ENCODE peak calls at places on chromosome 2, in seven cellular contexts. One of them, this sample, is unnamed. For H3K4me1, the result is how much of the 10 kb centered on the place peaks cover.

GRCh38 chr2:25825238-25825637 is 53.0 kb downstream of the ASXL2 start:
- DNase-seq in heart left ventricle: no peak
- DNase-seq in K562: no peak
- DNase-seq in body of pancreas: no peak
- DNase-seq in prostate gland: no peak
- DNase-seq in stomach: no peak
- DNase-seq in HCT116: no peak
- DNase-seq in this sample: no peak

GRCh38 chr2:136248242-136248641 is 130.3 kb upstream of the CXCR4 start:
- DNase-seq in K562: no peak
- DNase-seq in HCT116: peak
- DNase-seq in stomach: no peak
- DNase-seq in body of pancreas: no peak
- DNase-seq in heart left ventricle: peak
- DNase-seq in prostate gland: no peak
- DNase-seq in this sample: no peak

GRCh38 chr2:37641582-37642111 is 29.8 kb downstream of the CDC42EP3 start:
- DNase-seq in K562: no peak
- DNase-seq in HCT116: no peak
- DNase-seq in heart left ventricle: no peak
- DNase-seq in body of pancreas: no peak
- DNase-seq in prostate gland: no peak
- DNase-seq in stomach: no peak
- DNase-seq in this sample: peak

GRCh38 chr2:110794390-110794789 is 62.0 kb downstream of the ACOXL start:
- DNase-seq in heart left ventricle: no peak
- DNase-seq in K562: no peak
- DNase-seq in stomach: no peak
- DNase-seq in body of pancreas: no peak
- DNase-seq in prostate gland: no peak
- DNase-seq in HCT116: no peak
- DNase-seq in this sample: no peak

GRCh38 chr2:126824663-126825062 is 74.0 kb upstream of the TEX51 start:
- DNase-seq in body of pancreas: no peak
- DNase-seq in prostate gland: no peak
- DNase-seq in HCT116: no peak
- DNase-seq in heart left ventricle: no peak
- DNase-seq in stomach: no peak
- DNase-seq in K562: no peak
- DNase-seq in this sample: no peak

GRCh38 chr2:9205963-9206948 is at the start of gene ASAP2:
- DNase-seq in heart left ventricle: peak
- DNase-seq in K562: peak
- DNase-seq in stomach: peak
- DNase-seq in HCT116: no peak
- DNase-seq in body of pancreas: peak
- DNase-seq in prostate gland: peak
- DNase-seq in this sample: peak

GRCh38 chr2:101251844-101252407 is 760 bp upstream of the CNOT11 start:
- DNase-seq in heart left ventricle: no peak
- DNase-seq in K562: no peak
- DNase-seq in prostate gland: peak
- DNase-seq in stomach: peak
- DNase-seq in body of pancreas: peak
- DNase-seq in HCT116: peak
- DNase-seq in this sample: no peak

GRCh38 chr2:205188516-205189138 is 493.7 kb upstream of the NRP2 start:
- DNase-seq in K562: no peak
- DNase-seq in stomach: no peak
- DNase-seq in body of pancreas: peak
- DNase-seq in heart left ventricle: peak
- DNase-seq in prostate gland: no peak
- DNase-seq in HCT116: no peak
- DNase-seq in this sample: no peak

GRCh38 chr2:134224005-134224404 is 29.9 kb upstream of the MGAT5 start:
- DNase-seq in HCT116: no peak
- DNase-seq in prostate gland: no peak
- DNase-seq in body of pancreas: no peak
- DNase-seq in K562: no peak
- DNase-seq in stomach: no peak
- DNase-seq in heart left ventricle: no peak
- DNase-seq in this sample: no peak

DNA sequence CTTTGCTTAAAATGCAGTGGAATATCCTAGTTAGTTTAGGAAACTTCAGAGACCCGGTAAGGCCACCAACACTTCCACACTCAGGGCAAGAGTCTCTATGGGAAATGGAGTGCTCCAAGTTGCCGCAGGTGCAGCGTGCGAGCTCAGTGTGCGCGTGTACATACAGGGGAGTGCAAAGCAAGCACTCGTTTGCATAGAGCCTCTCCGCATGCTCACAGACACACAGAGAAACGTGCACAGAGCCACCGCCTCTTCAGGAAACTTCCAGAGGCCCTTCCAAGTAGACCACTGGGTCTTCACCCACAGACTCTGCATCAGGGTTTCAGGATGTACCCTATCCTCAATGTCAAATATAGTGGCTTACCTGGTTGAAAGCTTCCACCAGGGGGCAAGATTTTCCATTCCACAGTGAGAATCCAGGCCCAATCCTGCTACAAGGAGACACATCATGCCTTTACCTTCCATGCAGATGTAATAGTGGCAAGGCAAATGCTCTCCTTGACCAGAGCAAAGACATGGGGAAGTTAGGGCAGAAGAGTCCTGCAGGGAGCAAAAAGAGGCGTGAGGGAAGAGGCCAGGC is 513.0 kb upstream of the MYT1L start:
- DNase-seq in stomach: no peak
- DNase-seq in K562: peak
- DNase-seq in heart left ventricle: no peak
- DNase-seq in prostate gland: no peak
- DNase-seq in body of pancreas: no peak
- DNase-seq in HCT116: peak
- DNase-seq in this sample: no peak
- TF ChIP-seq CTCF in stomach: no peak
- TF ChIP-seq CTCF in K562: peak
- TF ChIP-seq CTCF in heart left ventricle: no peak
- TF ChIP-seq CTCF in prostate gland: no peak
- TF ChIP-seq CTCF in body of pancreas: peak
- TF ChIP-seq CTCF in HCT116: peak
- TF ChIP-seq CTCF in this sample: no peak

DNA sequence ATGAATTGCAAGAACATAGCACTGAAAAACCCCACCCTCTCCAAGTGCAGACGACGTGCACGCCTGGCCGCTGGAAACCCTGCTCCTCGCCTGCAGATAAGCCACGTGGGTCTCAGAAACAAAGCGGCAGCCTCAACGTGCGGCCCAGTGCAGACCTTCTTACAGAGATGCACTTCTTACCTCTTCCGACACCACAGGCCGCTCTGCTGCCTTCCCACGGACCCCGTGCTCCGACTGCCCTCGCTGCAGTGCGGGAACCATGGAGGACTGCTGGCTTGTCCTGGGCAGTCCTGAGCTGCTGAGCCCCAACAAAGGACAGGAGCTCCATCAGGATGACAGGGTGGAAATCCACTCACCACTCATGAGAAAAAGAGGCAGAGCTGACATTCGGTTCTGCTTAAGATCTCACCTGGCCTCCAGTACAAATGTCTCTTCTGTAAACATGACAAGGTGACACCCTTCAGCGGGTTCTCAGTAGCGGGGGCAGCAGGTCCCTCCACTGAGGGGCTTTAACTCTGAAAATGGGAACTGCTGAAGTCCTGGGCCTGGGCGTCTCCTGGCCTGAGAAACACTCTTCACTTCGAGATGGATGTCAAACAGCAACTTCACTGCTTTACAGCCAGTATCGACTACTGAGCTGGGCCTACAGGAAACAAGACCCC is 6.2 kb downstream of the COPS9 start:
- DNase-seq in heart left ventricle: no peak
- DNase-seq in HCT116: no peak
- DNase-seq in body of pancreas: no peak
- DNase-seq in K562: no peak
- DNase-seq in prostate gland: no peak
- DNase-seq in stomach: no peak
- DNase-seq in this sample: no peak
- H3K4me1 ChIP-seq in heart left ventricle: under half
- H3K4me1 ChIP-seq in HCT116: under half
- H3K4me1 ChIP-seq in body of pancreas: under half
- H3K4me1 ChIP-seq in K562: under half
- H3K4me1 ChIP-seq in prostate gland: under half
- H3K4me1 ChIP-seq in stomach: under half
- H3K4me1 ChIP-seq in this sample: under half

DNA sequence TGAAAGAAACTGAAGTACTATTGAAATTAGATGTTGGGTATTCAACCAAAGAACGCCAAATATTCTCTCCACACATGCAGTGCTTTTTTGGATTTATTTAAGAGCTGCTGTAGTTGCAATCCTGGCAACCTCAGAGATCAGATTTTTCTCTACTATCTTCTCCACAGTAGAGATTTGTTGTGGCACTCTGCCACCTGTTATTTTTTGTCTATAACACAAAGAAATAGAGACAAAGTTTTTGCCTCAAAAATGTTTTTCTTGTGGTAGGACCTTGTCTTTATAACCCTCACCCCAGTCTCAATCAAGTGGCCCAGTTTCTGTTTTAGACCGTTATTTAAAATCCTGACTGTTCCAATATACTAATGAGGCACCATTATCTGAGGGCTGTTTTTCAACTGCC is 79.4 kb downstream of the SCG2 start:
- DNase-seq in heart left ventricle: no peak
- DNase-seq in stomach: no peak
- DNase-seq in body of pancreas: no peak
- DNase-seq in HCT116: no peak
- DNase-seq in K562: no peak
- DNase-seq in prostate gland: no peak
- DNase-seq in this sample: no peak
- TF ChIP-seq POLR2A in heart left ventricle: no peak
- TF ChIP-seq POLR2A in stomach: no peak
- TF ChIP-seq POLR2A in body of pancreas: no peak
- TF ChIP-seq POLR2A in HCT116: no peak
- TF ChIP-seq POLR2A in K562: no peak
- TF ChIP-seq POLR2A in prostate gland: no peak
- TF ChIP-seq POLR2A in this sample: no peak

DNA sequence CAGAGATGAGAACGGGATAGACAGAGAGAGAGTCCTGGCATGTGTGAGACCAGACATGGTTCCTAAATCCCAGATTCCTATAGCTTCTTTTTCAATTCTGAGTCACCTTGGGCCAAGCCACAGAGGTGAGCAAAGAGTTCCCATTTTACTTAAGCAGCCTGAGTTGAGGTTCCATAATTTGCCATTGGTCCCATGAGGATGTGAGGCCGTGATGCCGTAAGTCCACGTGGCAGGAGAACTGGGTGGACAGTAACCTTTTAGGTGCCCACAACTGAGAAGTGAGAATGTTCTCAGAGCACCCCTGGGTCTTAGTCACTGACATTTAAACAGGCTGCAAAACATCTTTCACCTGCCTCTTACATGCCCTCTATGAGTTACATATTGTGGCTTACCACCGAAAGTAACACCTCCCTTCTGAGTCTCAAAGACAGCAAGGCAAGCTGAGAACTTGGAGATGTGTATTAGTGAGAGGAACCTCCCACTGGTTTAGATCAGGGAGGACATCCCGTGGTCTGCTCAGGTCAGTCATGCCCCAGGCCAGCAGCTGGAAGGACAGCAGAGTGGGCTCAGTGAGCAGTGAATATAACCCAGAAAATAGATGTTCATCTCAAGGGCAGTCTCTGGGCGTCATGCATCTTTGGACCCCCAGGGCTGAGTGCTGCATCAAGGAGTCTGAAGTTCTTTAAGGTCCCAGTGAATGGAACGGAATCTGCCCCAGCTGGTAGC is 127.9 kb upstream of the LGALSL start:
- DNase-seq in K562: no peak
- DNase-seq in heart left ventricle: no peak
- DNase-seq in body of pancreas: no peak
- DNase-seq in prostate gland: no peak
- DNase-seq in stomach: no peak
- DNase-seq in HCT116: no peak
- DNase-seq in this sample: no peak
- TF ChIP-seq CTCF in K562: no peak
- TF ChIP-seq CTCF in heart left ventricle: no peak
- TF ChIP-seq CTCF in body of pancreas: no peak
- TF ChIP-seq CTCF in prostate gland: no peak
- TF ChIP-seq CTCF in stomach: no peak
- TF ChIP-seq CTCF in HCT116: no peak
- TF ChIP-seq CTCF in this sample: no peak

GRCh38 chr2:191266201-191266600 is 21.0 kb downstream of the MYO1B start:
- DNase-seq in HCT116: no peak
- DNase-seq in K562: no peak
- DNase-seq in heart left ventricle: no peak
- DNase-seq in prostate gland: no peak
- DNase-seq in body of pancreas: no peak
- DNase-seq in stomach: no peak
- DNase-seq in this sample: no peak
- H3K4me1 ChIP-seq in HCT116: under half
- H3K4me1 ChIP-seq in K562: under half
- H3K4me1 ChIP-seq in heart left ventricle: under half
- H3K4me1 ChIP-seq in prostate gland: under half
- H3K4me1 ChIP-seq in body of pancreas: half or more
- H3K4me1 ChIP-seq in stomach: under half
- H3K4me1 ChIP-seq in this sample: under half

This sample was measured in vagina.